ENCODE peak calls at places on chromosomes 7 and 10, in eight cellular contexts. One of them, this sample, is unnamed.
A peak's percentile ranks its signal among the peaks of the same experiment; 100 is the strongest.

GRCh38 chr10:7337431-7338171 is 73.2 kb downstream of the SFMBT2 start:
- DNase-seq in HCT116: no peak
- DNase-seq in breast epithelium: no peak
- DNase-seq in transverse colon: no peak
- DNase-seq in K562: no peak
- DNase-seq in spleen: no peak
- DNase-seq in stomach: no peak
- DNase-seq in upper lobe of left lung: no peak
- DNase-seq in this sample: no peak

GRCh38 chr10:127198307-127198706 is 1.9 kb upstream of the INSYN2A start:
- DNase-seq in HCT116: no peak
- DNase-seq in breast epithelium: no peak
- DNase-seq in transverse colon: no peak
- DNase-seq in K562: no peak
- DNase-seq in spleen: no peak
- DNase-seq in stomach: no peak
- DNase-seq in upper lobe of left lung: no peak
- DNase-seq in this sample: no peak

GRCh38 chr10:124875596-124875995 is 66.3 kb upstream of the ZRANB1 start:
- DNase-seq in HCT116: peak; percentile 87
- DNase-seq in breast epithelium: no peak
- DNase-seq in transverse colon: no peak
- DNase-seq in K562: no peak
- DNase-seq in spleen: no peak
- DNase-seq in stomach: no peak
- DNase-seq in upper lobe of left lung: no peak
- DNase-seq in this sample: no peak

GRCh38 chr10:101588879-101589278 is 758 bp downstream of the DPCD start:
- DNase-seq in HCT116: peak; percentile 6
- DNase-seq in breast epithelium: no peak
- DNase-seq in transverse colon: no peak
- DNase-seq in K562: peak; percentile 69
- DNase-seq in spleen: peak; percentile 47
- DNase-seq in stomach: no peak
- DNase-seq in upper lobe of left lung: no peak
- DNase-seq in this sample: no peak

GRCh38 chr7:33849004-33849403 is 56.3 kb upstream of the BMPER start:
- DNase-seq in HCT116: no peak
- DNase-seq in breast epithelium: no peak
- DNase-seq in transverse colon: no peak
- DNase-seq in K562: no peak
- DNase-seq in spleen: no peak
- DNase-seq in stomach: no peak
- DNase-seq in upper lobe of left lung: no peak
- DNase-seq in this sample: no peak

GRCh38 chr10:97921581-97922377 is 72.1 kb downstream of the GOLGA7B start:
- DNase-seq in HCT116: no peak
- DNase-seq in breast epithelium: peak; percentile 71
- DNase-seq in transverse colon: no peak
- DNase-seq in K562: no peak
- DNase-seq in spleen: peak; percentile 28
- DNase-seq in stomach: peak; percentile 45
- DNase-seq in upper lobe of left lung: no peak
- DNase-seq in this sample: no peak

GRCh38 chr7:72152171-72153131 is 259.7 kb downstream of the CALN1 start:
- DNase-seq in HCT116: no peak
- DNase-seq in breast epithelium: no peak
- DNase-seq in transverse colon: no peak
- DNase-seq in K562: no peak
- DNase-seq in spleen: no peak
- DNase-seq in stomach: peak; percentile 31
- DNase-seq in upper lobe of left lung: no peak
- DNase-seq in this sample: no peak

GRCh38 chr10:103592186-103593021 is 98.9 kb downstream of the NEURL1 start:
- DNase-seq in HCT116: peak; percentile 15
- DNase-seq in breast epithelium: no peak
- DNase-seq in transverse colon: peak; percentile 27
- DNase-seq in K562: peak; percentile 80
- DNase-seq in spleen: no peak
- DNase-seq in stomach: peak; percentile 47
- DNase-seq in upper lobe of left lung: no peak
- DNase-seq in this sample: no peak

GRCh38 chr7:2715341-2716231 is 27.6 kb downstream of the AMZ1 start:
- DNase-seq in HCT116: no peak
- DNase-seq in breast epithelium: no peak
- DNase-seq in transverse colon: no peak
- DNase-seq in K562: no peak
- DNase-seq in spleen: no peak
- DNase-seq in stomach: no peak
- DNase-seq in upper lobe of left lung: no peak
- DNase-seq in this sample: no peak

GRCh38 chr10:85603167-85603940 is 763.2 kb downstream of the GRID1 start:
- DNase-seq in HCT116: no peak
- DNase-seq in breast epithelium: no peak
- DNase-seq in transverse colon: no peak
- DNase-seq in K562: no peak
- DNase-seq in spleen: no peak
- DNase-seq in stomach: no peak
- DNase-seq in upper lobe of left lung: no peak
- DNase-seq in this sample: no peak

GRCh38 chr7:94710256-94710655 is 54.3 kb upstream of the SGCE start:
- DNase-seq in HCT116: no peak
- DNase-seq in breast epithelium: no peak
- DNase-seq in transverse colon: no peak
- DNase-seq in K562: no peak
- DNase-seq in spleen: no peak
- DNase-seq in stomach: no peak
- DNase-seq in upper lobe of left lung: no peak
- DNase-seq in this sample: no peak

GRCh38 chr10:47037654-47038425 is 126.6 kb downstream of the PTPN20 start:
- DNase-seq in HCT116: no peak
- DNase-seq in breast epithelium: no peak
- DNase-seq in transverse colon: no peak
- DNase-seq in K562: no peak
- DNase-seq in spleen: peak; percentile 62
- DNase-seq in stomach: no peak
- DNase-seq in upper lobe of left lung: no peak
- DNase-seq in this sample: peak; percentile 41

GRCh38 chr10:11209810-11210141 is 192.1 kb downstream of the CELF2 start:
- DNase-seq in HCT116: no peak
- DNase-seq in breast epithelium: no peak
- DNase-seq in transverse colon: no peak
- DNase-seq in K562: no peak
- DNase-seq in spleen: no peak
- DNase-seq in stomach: no peak
- DNase-seq in upper lobe of left lung: no peak
- DNase-seq in this sample: no peak

GRCh38 chr10:20745556-20745955 is 151.6 kb downstream of the NEBL start:
- DNase-seq in HCT116: no peak
- DNase-seq in breast epithelium: no peak
- DNase-seq in transverse colon: no peak
- DNase-seq in K562: no peak
- DNase-seq in spleen: no peak
- DNase-seq in stomach: no peak
- DNase-seq in upper lobe of left lung: no peak
- DNase-seq in this sample: no peak

GRCh38 chr7:28165971-28166955 is 14.3 kb downstream of the JAZF1 start:
- DNase-seq in HCT116: no peak
- DNase-seq in breast epithelium: no peak
- DNase-seq in transverse colon: no peak
- DNase-seq in K562: no peak
- DNase-seq in spleen: no peak
- DNase-seq in stomach: no peak
- DNase-seq in upper lobe of left lung: no peak
- DNase-seq in this sample: no peak

GRCh38 chr7:113331155-113331898 is 213.0 kb upstream of the SMIM30 start:
- DNase-seq in HCT116: no peak
- DNase-seq in breast epithelium: no peak
- DNase-seq in transverse colon: no peak
- DNase-seq in K562: no peak
- DNase-seq in spleen: peak; percentile 51
- DNase-seq in stomach: no peak
- DNase-seq in upper lobe of left lung: no peak
- DNase-seq in this sample: peak; percentile 62

GRCh38 chr7:127587663-127588018 is 570 bp upstream of the ARF5 start:
- DNase-seq in HCT116: no peak
- DNase-seq in breast epithelium: peak; percentile 30
- DNase-seq in transverse colon: peak; percentile 20
- DNase-seq in K562: no peak
- DNase-seq in spleen: peak; percentile 89
- DNase-seq in stomach: no peak
- DNase-seq in upper lobe of left lung: no peak
- DNase-seq in this sample: no peak

GRCh38 chr10:71300555-71301370 is 18.3 kb upstream of the SLC29A3 start:
- DNase-seq in HCT116: no peak
- DNase-seq in breast epithelium: no peak
- DNase-seq in transverse colon: no peak
- DNase-seq in K562: no peak
- DNase-seq in spleen: no peak
- DNase-seq in stomach: no peak
- DNase-seq in upper lobe of left lung: no peak
- DNase-seq in this sample: no peak

GRCh38 chr7:56538541-56539429 is 422.6 kb upstream of the NUPR2 start:
- DNase-seq in HCT116: no peak
- DNase-seq in breast epithelium: no peak
- DNase-seq in transverse colon: no peak
- DNase-seq in K562: no peak
- DNase-seq in spleen: no peak
- DNase-seq in stomach: no peak
- DNase-seq in upper lobe of left lung: no peak
- DNase-seq in this sample: no peak
- H3K9me3 ChIP-seq in HCT116: peaks cover 22% of the 10 kb centered on the region
- H3K9me3 ChIP-seq in breast epithelium: peaks cover 57% of the 10 kb centered on the region
- H3K9me3 ChIP-seq in transverse colon: no peaks in the 10 kb centered on the region
- H3K9me3 ChIP-seq in K562: peaks cover 2% of the 10 kb centered on the region
- H3K9me3 ChIP-seq in spleen: peaks cover 98% of the 10 kb centered on the region
- H3K9me3 ChIP-seq in stomach: peaks cover 90% of the 10 kb centered on the region
- H3K9me3 ChIP-seq in upper lobe of left lung: peaks cover 15% of the 10 kb centered on the region
- H3K9me3 ChIP-seq in this sample: no peaks in the 10 kb centered on the region

DNA sequence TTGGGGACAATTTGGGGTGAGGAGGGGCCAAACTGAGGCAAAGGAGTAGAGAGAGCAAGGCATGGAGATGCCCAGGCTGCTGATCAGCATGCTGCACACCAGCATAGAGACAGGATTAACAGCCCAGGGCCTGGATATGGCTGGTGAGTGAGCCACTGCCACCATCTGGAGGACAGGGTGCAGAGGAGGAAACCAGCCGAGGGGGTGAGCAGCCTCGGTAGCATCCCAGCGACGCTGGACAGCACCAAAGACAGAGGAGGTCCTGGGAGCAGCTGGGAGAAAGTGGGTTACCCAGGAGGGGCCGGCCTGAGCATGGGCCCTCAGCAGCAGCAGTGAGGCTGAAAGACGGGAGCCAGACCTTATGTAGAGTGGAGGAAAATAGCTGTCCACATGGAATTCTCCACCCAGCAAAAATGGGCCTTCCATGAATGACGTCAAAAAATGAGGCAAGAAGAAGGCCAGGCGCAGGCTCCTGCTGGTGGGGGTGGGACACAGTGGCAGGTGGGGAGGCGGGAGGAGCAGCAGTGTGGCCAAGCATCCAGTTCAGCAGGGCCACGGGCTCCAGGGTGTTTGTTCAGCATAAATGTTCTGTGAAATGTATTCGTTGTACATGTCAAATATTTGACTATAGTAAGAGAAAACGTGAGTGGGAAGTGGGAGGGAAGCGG is 16.7 kb downstream of the RET start:
- DNase-seq in HCT116: no peak
- DNase-seq in breast epithelium: no peak
- DNase-seq in transverse colon: no peak
- DNase-seq in K562: no peak
- DNase-seq in spleen: no peak
- DNase-seq in stomach: no peak
- DNase-seq in upper lobe of left lung: no peak
- DNase-seq in this sample: no peak
- TF ChIP-seq CTCF in HCT116: no peak
- TF ChIP-seq CTCF in breast epithelium: no peak
- TF ChIP-seq CTCF in transverse colon: no peak
- TF ChIP-seq CTCF in K562: no peak
- TF ChIP-seq CTCF in spleen: no peak
- TF ChIP-seq CTCF in stomach: no peak
- TF ChIP-seq CTCF in upper lobe of left lung: no peak
- TF ChIP-seq CTCF in this sample: no peak

DNA sequence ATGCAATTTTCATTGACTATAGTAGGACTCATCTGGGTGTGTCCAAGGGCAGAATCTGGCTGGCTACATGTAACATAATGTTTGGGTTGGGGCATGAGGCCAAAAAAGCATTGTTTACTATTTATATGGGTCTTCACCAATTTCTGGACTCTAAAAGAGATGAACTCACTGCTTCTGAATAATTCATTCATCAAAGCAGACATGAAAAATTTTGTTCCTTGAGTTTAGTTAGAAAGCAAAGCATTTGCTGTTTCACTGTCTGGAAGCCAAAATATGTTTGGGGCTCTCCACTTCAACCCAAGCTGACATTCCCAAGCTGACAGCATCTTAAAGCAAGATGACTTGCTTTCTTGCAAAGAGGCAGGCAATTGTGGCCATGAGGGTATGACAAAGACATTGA is 670.6 kb downstream of the SUGCT start:
- DNase-seq in HCT116: no peak
- DNase-seq in breast epithelium: no peak
- DNase-seq in transverse colon: no peak
- DNase-seq in K562: no peak
- DNase-seq in spleen: no peak
- DNase-seq in stomach: no peak
- DNase-seq in upper lobe of left lung: no peak
- DNase-seq in this sample: no peak
- TF ChIP-seq POLR2AphosphoS5 in HCT116: no peak
- TF ChIP-seq POLR2AphosphoS5 in breast epithelium: no peak
- TF ChIP-seq POLR2AphosphoS5 in transverse colon: no peak
- TF ChIP-seq POLR2AphosphoS5 in K562: no peak
- TF ChIP-seq POLR2AphosphoS5 in spleen: no peak
- TF ChIP-seq POLR2AphosphoS5 in stomach: no peak
- TF ChIP-seq POLR2AphosphoS5 in upper lobe of left lung: no peak
- TF ChIP-seq POLR2AphosphoS5 in this sample: no peak

DNA sequence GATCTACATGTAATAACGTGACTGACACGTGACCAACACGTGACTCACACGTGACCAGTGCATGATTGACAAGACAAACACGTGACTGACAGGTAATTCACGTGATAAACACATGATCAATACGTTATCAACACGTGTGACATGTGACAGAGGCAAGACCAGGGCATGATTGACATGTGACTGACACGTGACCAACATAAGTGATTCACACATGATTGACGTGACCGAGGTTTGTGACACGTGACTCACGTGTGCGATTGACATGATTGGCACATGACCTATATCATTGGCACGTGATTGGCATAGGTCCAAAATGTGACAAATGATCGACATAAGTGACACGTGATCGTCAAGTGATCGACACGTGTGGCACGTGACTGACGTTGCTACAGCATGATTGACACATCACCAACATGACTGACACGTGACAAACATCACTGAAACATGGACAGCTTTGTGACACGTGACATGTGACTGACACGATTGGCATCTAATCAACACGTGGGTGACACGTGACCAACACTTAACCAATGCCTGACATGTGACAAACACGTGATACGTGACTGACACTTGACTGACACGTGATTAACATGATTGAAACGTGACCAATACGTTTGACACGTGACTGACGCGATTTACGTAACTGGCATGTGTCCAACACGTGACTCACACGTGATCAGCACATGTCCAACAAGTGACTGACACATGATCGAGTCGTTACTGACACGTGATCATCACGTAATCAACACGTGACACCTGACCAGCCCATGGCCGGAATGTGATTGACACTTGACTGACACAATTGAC is 22.9 kb downstream of the CRPPA start:
- DNase-seq in HCT116: no peak
- DNase-seq in breast epithelium: no peak
- DNase-seq in transverse colon: no peak
- DNase-seq in K562: no peak
- DNase-seq in spleen: no peak
- DNase-seq in stomach: no peak
- DNase-seq in upper lobe of left lung: no peak
- DNase-seq in this sample: no peak
- H3K9me3 ChIP-seq in HCT116: peaks cover 43% of the 10 kb centered on the region
- H3K9me3 ChIP-seq in breast epithelium: peaks cover 8% of the 10 kb centered on the region
- H3K9me3 ChIP-seq in transverse colon: no peaks in the 10 kb centered on the region
- H3K9me3 ChIP-seq in K562: peaks cover 69% of the 10 kb centered on the region
- H3K9me3 ChIP-seq in spleen: peaks cover 41% of the 10 kb centered on the region
- H3K9me3 ChIP-seq in stomach: peaks cover 10% of the 10 kb centered on the region
- H3K9me3 ChIP-seq in upper lobe of left lung: peaks cover 5% of the 10 kb centered on the region
- H3K9me3 ChIP-seq in this sample: no peaks in the 10 kb centered on the region

This sample was measured in sigmoid colon.